ENCODE peak calls at places on chromosomes 2 and 18, in seven cellular contexts. One of them, this sample, is unnamed.

GRCh38 chr2:131801210-131801744 is 273.6 kb downstream of the CCDC74A start:
- DNase-seq in upper lobe of right lung: no peak
- DNase-seq in HFFc6: no peak
- DNase-seq in A549: no peak
- DNase-seq in neural crest cell: no peak
- DNase-seq in glutamatergic neuron: no peak
- DNase-seq in Peyer's patch: no peak
- DNase-seq in this sample: no peak

GRCh38 chr2:202064206-202064880 is 8.7 kb upstream of the KIAA2012 start:
- DNase-seq in upper lobe of right lung: no peak
- DNase-seq in neural crest cell: peak
- DNase-seq in glutamatergic neuron: no peak
- DNase-seq in Peyer's patch: no peak
- DNase-seq in A549: peak
- DNase-seq in HFFc6: peak
- DNase-seq in this sample: peak

GRCh38 chr2:203804070-203804469 is 63.5 kb upstream of the CTLA4 start:
- DNase-seq in neural crest cell: no peak
- DNase-seq in A549: no peak
- DNase-seq in glutamatergic neuron: no peak
- DNase-seq in Peyer's patch: no peak
- DNase-seq in HFFc6: peak
- DNase-seq in upper lobe of right lung: no peak
- DNase-seq in this sample: peak

GRCh38 chr2:176653856-176654443 is 384.7 kb downstream of the MTX2 start:
- DNase-seq in neural crest cell: peak
- DNase-seq in Peyer's patch: peak
- DNase-seq in HFFc6: peak
- DNase-seq in glutamatergic neuron: peak
- DNase-seq in A549: peak
- DNase-seq in upper lobe of right lung: no peak
- DNase-seq in this sample: no peak

GRCh38 chr2:218066946-218067515 is 2.0 kb upstream of the RUFY4 start:
- DNase-seq in HFFc6: no peak
- DNase-seq in A549: no peak
- DNase-seq in glutamatergic neuron: no peak
- DNase-seq in upper lobe of right lung: no peak
- DNase-seq in Peyer's patch: no peak
- DNase-seq in neural crest cell: no peak
- DNase-seq in this sample: no peak

GRCh38 chr18:22253156-22253555 is 83.8 kb downstream of the GATA6 start:
- DNase-seq in upper lobe of right lung: no peak
- DNase-seq in neural crest cell: no peak
- DNase-seq in HFFc6: no peak
- DNase-seq in Peyer's patch: no peak
- DNase-seq in glutamatergic neuron: no peak
- DNase-seq in A549: no peak
- DNase-seq in this sample: no peak

GRCh38 chr2:208320686-208321085 is 54.6 kb downstream of the PIKFYVE start:
- DNase-seq in upper lobe of right lung: no peak
- DNase-seq in glutamatergic neuron: peak
- DNase-seq in HFFc6: no peak
- DNase-seq in Peyer's patch: no peak
- DNase-seq in A549: no peak
- DNase-seq in neural crest cell: no peak
- DNase-seq in this sample: no peak

GRCh38 chr18:27685807-27686412 is 491.0 kb downstream of the CDH2 start:
- DNase-seq in Peyer's patch: no peak
- DNase-seq in neural crest cell: peak
- DNase-seq in glutamatergic neuron: peak
- DNase-seq in A549: peak
- DNase-seq in upper lobe of right lung: no peak
- DNase-seq in HFFc6: peak
- DNase-seq in this sample: no peak

GRCh38 chr2:10452334-10452733 is 4.2 kb upstream of the ODC1 start:
- DNase-seq in A549: peak
- DNase-seq in glutamatergic neuron: no peak
- DNase-seq in HFFc6: peak
- DNase-seq in upper lobe of right lung: peak
- DNase-seq in neural crest cell: no peak
- DNase-seq in Peyer's patch: peak
- DNase-seq in this sample: no peak

GRCh38 chr2:3265981-3266726 is 111.5 kb downstream of the EIPR1 start:
- DNase-seq in upper lobe of right lung: no peak
- DNase-seq in HFFc6: no peak
- DNase-seq in glutamatergic neuron: no peak
- DNase-seq in Peyer's patch: no peak
- DNase-seq in A549: no peak
- DNase-seq in neural crest cell: peak
- DNase-seq in this sample: no peak

GRCh38 chr2:35606394-35606793 is 749.2 kb upstream of the CRIM1 start:
- DNase-seq in A549: no peak
- DNase-seq in glutamatergic neuron: no peak
- DNase-seq in neural crest cell: no peak
- DNase-seq in Peyer's patch: no peak
- DNase-seq in HFFc6: no peak
- DNase-seq in upper lobe of right lung: no peak
- DNase-seq in this sample: no peak
- TF ChIP-seq CTCF in A549: no peak
- TF ChIP-seq CTCF in glutamatergic neuron: no peak
- TF ChIP-seq CTCF in neural crest cell: no peak
- TF ChIP-seq CTCF in Peyer's patch: no peak
- TF ChIP-seq CTCF in HFFc6: no peak
- TF ChIP-seq CTCF in upper lobe of right lung: no peak
- TF ChIP-seq CTCF in this sample: no peak

DNA sequence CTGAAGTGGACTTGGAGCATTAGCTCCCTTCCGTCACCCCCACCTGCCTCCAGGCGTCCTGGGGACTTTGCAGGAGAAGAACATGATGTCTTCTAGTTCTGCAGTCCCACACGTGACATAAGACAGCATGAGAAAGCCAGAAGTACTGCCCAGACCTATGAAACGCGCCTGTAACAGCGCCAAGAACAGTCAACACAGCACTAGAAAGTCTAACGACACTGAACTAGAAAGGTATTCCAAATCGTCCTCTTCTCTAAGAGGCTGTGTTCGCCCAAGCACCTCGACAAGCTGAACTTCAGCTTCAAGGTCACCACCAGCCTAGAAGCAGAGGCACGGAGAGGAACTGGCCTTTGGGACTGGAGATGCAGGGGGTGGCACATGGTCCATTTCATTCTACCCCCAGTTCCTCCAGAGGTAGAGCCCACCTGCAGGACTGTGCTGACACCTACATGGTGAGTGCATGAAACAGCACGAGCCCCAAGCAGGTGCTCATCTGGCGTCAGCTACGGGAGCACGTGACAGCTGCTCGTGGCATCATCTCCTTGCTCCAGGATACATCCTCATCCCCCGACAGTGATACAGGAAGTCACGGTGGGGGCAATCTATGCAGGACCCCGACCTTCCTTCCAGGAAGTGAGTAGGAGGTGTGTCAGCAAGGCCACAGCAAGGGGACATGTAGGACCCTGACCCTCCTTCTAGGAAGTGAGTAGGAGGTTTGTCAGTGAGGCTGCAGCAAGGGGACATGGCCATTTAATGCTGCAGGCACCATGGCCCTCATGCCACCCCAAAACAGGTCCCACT is 3.7 kb downstream of the HDAC4 start:
- DNase-seq in HFFc6: no peak
- DNase-seq in upper lobe of right lung: peak
- DNase-seq in A549: peak
- DNase-seq in Peyer's patch: peak
- DNase-seq in neural crest cell: no peak
- DNase-seq in glutamatergic neuron: no peak
- DNase-seq in this sample: no peak
- TF ChIP-seq CTCF in HFFc6: no peak
- TF ChIP-seq CTCF in upper lobe of right lung: no peak
- TF ChIP-seq CTCF in A549: no peak
- TF ChIP-seq CTCF in Peyer's patch: no peak
- TF ChIP-seq CTCF in neural crest cell: no peak
- TF ChIP-seq CTCF in glutamatergic neuron: no peak
- TF ChIP-seq CTCF in this sample: peak

GRCh38 chr2:12804141-12804857 is 87.6 kb downstream of the TRIB2 start:
- DNase-seq in glutamatergic neuron: no peak
- DNase-seq in Peyer's patch: no peak
- DNase-seq in upper lobe of right lung: no peak
- DNase-seq in A549: no peak
- DNase-seq in HFFc6: no peak
- DNase-seq in neural crest cell: no peak
- DNase-seq in this sample: no peak
- TF ChIP-seq CTCF in glutamatergic neuron: no peak
- TF ChIP-seq CTCF in Peyer's patch: no peak
- TF ChIP-seq CTCF in upper lobe of right lung: no peak
- TF ChIP-seq CTCF in A549: no peak
- TF ChIP-seq CTCF in HFFc6: no peak
- TF ChIP-seq CTCF in neural crest cell: no peak
- TF ChIP-seq CTCF in this sample: no peak

GRCh38 chr18:11669271-11669947 is 19.7 kb upstream of the GNAL start:
- DNase-seq in A549: no peak
- DNase-seq in glutamatergic neuron: no peak
- DNase-seq in HFFc6: no peak
- DNase-seq in neural crest cell: no peak
- DNase-seq in Peyer's patch: no peak
- DNase-seq in upper lobe of right lung: no peak
- DNase-seq in this sample: no peak
- TF ChIP-seq CTCF in A549: no peak
- TF ChIP-seq CTCF in glutamatergic neuron: no peak
- TF ChIP-seq CTCF in HFFc6: no peak
- TF ChIP-seq CTCF in neural crest cell: no peak
- TF ChIP-seq CTCF in Peyer's patch: no peak
- TF ChIP-seq CTCF in upper lobe of right lung: no peak
- TF ChIP-seq CTCF in this sample: no peak

DNA sequence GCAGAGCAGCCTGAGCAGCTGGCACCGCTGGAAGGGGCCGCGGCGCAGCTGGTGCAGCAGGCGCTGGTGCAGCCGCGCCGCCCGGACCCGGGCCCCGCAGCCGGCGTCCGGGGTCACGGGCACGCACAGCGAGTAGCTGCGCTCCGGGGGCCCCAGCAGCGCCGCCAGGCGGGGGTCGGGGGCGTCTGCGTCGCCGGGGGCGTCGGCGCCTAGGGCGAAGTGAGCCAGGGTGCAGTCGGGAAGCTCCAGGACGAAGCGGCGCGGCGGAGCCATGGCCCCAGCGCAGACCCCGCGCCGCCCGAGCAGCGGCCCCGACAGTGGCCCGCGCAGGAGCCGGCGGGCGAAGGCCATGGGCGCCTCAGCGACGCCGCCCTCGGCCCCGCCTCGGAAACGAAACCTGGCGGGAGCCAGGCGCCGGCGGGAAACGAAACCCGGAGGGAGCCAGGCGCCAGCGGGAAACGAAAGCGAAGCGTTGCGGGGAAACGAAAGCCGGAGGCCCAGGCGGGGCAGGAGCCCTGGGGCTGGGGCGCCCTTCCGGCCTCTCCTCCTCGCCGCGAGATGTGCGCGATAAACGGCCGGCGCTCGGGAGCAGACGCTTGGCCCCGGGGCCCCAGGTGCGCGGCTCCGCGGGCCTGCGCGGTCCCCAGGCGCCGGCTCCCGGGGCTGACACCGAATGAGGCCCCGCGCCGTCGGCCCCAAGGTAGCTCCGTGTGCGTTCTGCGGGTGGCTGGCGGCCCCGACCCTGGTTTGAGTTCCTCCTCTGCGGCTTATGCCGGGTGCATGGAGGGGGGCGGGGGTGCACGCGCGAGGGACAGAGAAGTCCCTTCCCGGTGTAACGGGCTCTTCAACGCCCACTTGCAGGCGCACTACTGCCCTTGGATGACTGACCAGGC is at the start of gene CMPK2:
- DNase-seq in A549: peak
- DNase-seq in neural crest cell: peak
- DNase-seq in upper lobe of right lung: peak
- DNase-seq in HFFc6: no peak
- DNase-seq in glutamatergic neuron: peak
- DNase-seq in Peyer's patch: peak
- DNase-seq in this sample: no peak
- TF ChIP-seq CTCF in A549: peak
- TF ChIP-seq CTCF in neural crest cell: peak
- TF ChIP-seq CTCF in upper lobe of right lung: peak
- TF ChIP-seq CTCF in HFFc6: no peak
- TF ChIP-seq CTCF in glutamatergic neuron: peak
- TF ChIP-seq CTCF in Peyer's patch: peak
- TF ChIP-seq CTCF in this sample: no peak

This sample was measured in epithelial cell of proximal tubule.